ENCODE peak calls at places on chromosomes 2 and 18, in nine cellular contexts. One of them, this sample, is unnamed.

GRCh38 chr18:78727057-78727739 is 252.4 kb upstream of the SALL3 start:
- DNase-seq in NCI-H510A treated with DMSO at 0.1 percent for 48 hours: no peak
- DNase-seq in ELR: no peak
- DNase-seq in NCI-H1105 treated with DMSO at 0.1 percent for 48 hours: no peak
- DNase-seq in left lobe of liver: no peak
- DNase-seq in SW 1271: no peak
- DNase-seq in HFF-Myc: no peak
- DNase-seq in T-helper 1 cell: no peak
- DNase-seq in CD14-positive monocyte: no peak
- DNase-seq in this sample: no peak

GRCh38 chr2:174587607-174588006 is 10.0 kb downstream of the WIPF1 start:
- DNase-seq in NCI-H510A treated with DMSO at 0.1 percent for 48 hours: no peak
- DNase-seq in ELR: peak
- DNase-seq in NCI-H1105 treated with DMSO at 0.1 percent for 48 hours: no peak
- DNase-seq in left lobe of liver: no peak
- DNase-seq in SW 1271: no peak
- DNase-seq in HFF-Myc: no peak
- DNase-seq in T-helper 1 cell: no peak
- DNase-seq in CD14-positive monocyte: no peak
- DNase-seq in this sample: peak

GRCh38 chr18:79682896-79683625 is 3.5 kb downstream of the CTDP1 start:
- DNase-seq in NCI-H510A treated with DMSO at 0.1 percent for 48 hours: no peak
- DNase-seq in ELR: no peak
- DNase-seq in NCI-H1105 treated with DMSO at 0.1 percent for 48 hours: no peak
- DNase-seq in left lobe of liver: no peak
- DNase-seq in SW 1271: no peak
- DNase-seq in HFF-Myc: no peak
- DNase-seq in T-helper 1 cell: peak
- DNase-seq in CD14-positive monocyte: peak
- DNase-seq in this sample: no peak

GRCh38 chr2:196590286-196590685 is 49.2 kb upstream of the CCDC150 start:
- DNase-seq in NCI-H510A treated with DMSO at 0.1 percent for 48 hours: peak
- DNase-seq in ELR: peak
- DNase-seq in NCI-H1105 treated with DMSO at 0.1 percent for 48 hours: no peak
- DNase-seq in left lobe of liver: no peak
- DNase-seq in SW 1271: no peak
- DNase-seq in HFF-Myc: no peak
- DNase-seq in T-helper 1 cell: no peak
- DNase-seq in CD14-positive monocyte: no peak
- DNase-seq in this sample: peak

GRCh38 chr2:11111811-11112425 is 43.3 kb upstream of the SLC66A3 start:
- DNase-seq in NCI-H510A treated with DMSO at 0.1 percent for 48 hours: no peak
- DNase-seq in ELR: no peak
- DNase-seq in NCI-H1105 treated with DMSO at 0.1 percent for 48 hours: no peak
- DNase-seq in left lobe of liver: no peak
- DNase-seq in SW 1271: no peak
- DNase-seq in HFF-Myc: no peak
- DNase-seq in T-helper 1 cell: no peak
- DNase-seq in CD14-positive monocyte: no peak
- DNase-seq in this sample: no peak

GRCh38 chr2:165876269-165876668 is 77.3 kb downstream of the TTC21B start:
- DNase-seq in NCI-H510A treated with DMSO at 0.1 percent for 48 hours: no peak
- DNase-seq in ELR: no peak
- DNase-seq in NCI-H1105 treated with DMSO at 0.1 percent for 48 hours: no peak
- DNase-seq in left lobe of liver: no peak
- DNase-seq in SW 1271: no peak
- DNase-seq in HFF-Myc: no peak
- DNase-seq in T-helper 1 cell: no peak
- DNase-seq in CD14-positive monocyte: no peak
- DNase-seq in this sample: no peak

GRCh38 chr2:38690499-38691420 is 24.8 kb downstream of the GALM start:
- DNase-seq in NCI-H510A treated with DMSO at 0.1 percent for 48 hours: no peak
- DNase-seq in ELR: peak
- DNase-seq in NCI-H1105 treated with DMSO at 0.1 percent for 48 hours: no peak
- DNase-seq in left lobe of liver: no peak
- DNase-seq in SW 1271: peak
- DNase-seq in HFF-Myc: peak
- DNase-seq in T-helper 1 cell: no peak
- DNase-seq in CD14-positive monocyte: no peak
- DNase-seq in this sample: peak

GRCh38 chr18:46843372-46843771 is 73.9 kb downstream of the PIAS2 start:
- DNase-seq in NCI-H510A treated with DMSO at 0.1 percent for 48 hours: no peak
- DNase-seq in ELR: no peak
- DNase-seq in NCI-H1105 treated with DMSO at 0.1 percent for 48 hours: no peak
- DNase-seq in left lobe of liver: no peak
- DNase-seq in SW 1271: no peak
- DNase-seq in HFF-Myc: no peak
- DNase-seq in T-helper 1 cell: no peak
- DNase-seq in CD14-positive monocyte: no peak
- DNase-seq in this sample: no peak

GRCh38 chr2:65232636-65233035 is 5.0 kb downstream of the ACTR2 start:
- DNase-seq in NCI-H510A treated with DMSO at 0.1 percent for 48 hours: no peak
- DNase-seq in ELR: peak
- DNase-seq in NCI-H1105 treated with DMSO at 0.1 percent for 48 hours: no peak
- DNase-seq in left lobe of liver: no peak
- DNase-seq in SW 1271: no peak
- DNase-seq in HFF-Myc: no peak
- DNase-seq in T-helper 1 cell: peak
- DNase-seq in CD14-positive monocyte: no peak
- DNase-seq in this sample: peak

GRCh38 chr2:96276787-96277499 is 10.9 kb downstream of the CIAO1 start:
- DNase-seq in NCI-H510A treated with DMSO at 0.1 percent for 48 hours: no peak
- DNase-seq in ELR: no peak
- DNase-seq in NCI-H1105 treated with DMSO at 0.1 percent for 48 hours: no peak
- DNase-seq in left lobe of liver: no peak
- DNase-seq in SW 1271: no peak
- DNase-seq in HFF-Myc: no peak
- DNase-seq in T-helper 1 cell: no peak
- DNase-seq in CD14-positive monocyte: no peak
- DNase-seq in this sample: no peak

This sample was measured in HFFc6.